ENCODE peak calls at places on chromosomes 3 and 15, in seven cellular contexts. L is astrocyte of the cerebellum, J is type B pancreatic cell, U is NCI-H1092, Q is left cardiac atrium, Y is left lung, G is GM23248. B is an unnamed sample.

GRCh38 chr15:32657198-32657886 is 15.8 kb downstream of the SCG5 start:
- DNase-seq in L (no peak), J (no peak), U (no peak), Q (no peak), Y (no peak), G (no peak), B (peak)

GRCh38 chr3:100045696-100046095 is 68.6 kb downstream of the FILIP1L start:
- DNase-seq in L (no peak), J (no peak), U (no peak), Q (peak), Y (peak), G (peak), B (peak)

GRCh38 chr15:25245801-25246622 is 192.8 kb downstream of the UBE3A start:
- DNase-seq in L (no peak), J (peak), U (no peak), Q (peak), Y (peak), G (no peak), B (no peak)

GRCh38 chr3:72258786-72259185 is 473.8 kb upstream of the PROK2 start:
- DNase-seq in L (no peak), J (no peak), U (peak), Q (no peak), Y (peak), G (no peak), B (no peak)

GRCh38 chr3:16741103-16741758 is 136.0 kb upstream of the DAZL start:
- DNase-seq in L (peak), J (no peak), U (no peak), Q (no peak), Y (no peak), G (peak), B (no peak)

GRCh38 chr3:33331414-33331813 is 54.2 kb downstream of the FBXL2 start:
- DNase-seq in L (no peak), J (no peak), U (no peak), Q (no peak), Y (no peak), G (peak), B (no peak)

GRCh38 chr15:45454825-45455224 is 67.7 kb downstream of the SLC30A4 start:
- DNase-seq in L (peak), J (no peak), U (no peak), Q (peak), Y (peak), G (peak), B (no peak)

GRCh38 chr3:149010966-149011365 is 19.6 kb downstream of the GYG1 start:
- DNase-seq in L (no peak), J (no peak), U (no peak), Q (no peak), Y (no peak), G (no peak), B (no peak)

GRCh38 chr15:88393719-88394519 is 73.3 kb downstream of the MRPL46 start:
- DNase-seq in L (no peak), J (no peak), U (no peak), Q (no peak), Y (no peak), G (peak), B (no peak)

GRCh38 chr3:45785626-45786150 is 10.6 kb downstream of the SLC6A20 start:
- DNase-seq in L (no peak), J (peak), U (no peak), Q (no peak), Y (no peak), G (no peak), B (no peak)

GRCh38 chr15:60633426-60633968 is 154.6 kb upstream of the ICE2 start:
- DNase-seq in L (no peak), J (no peak), U (no peak), Q (no peak), Y (no peak), G (no peak), B (no peak)

GRCh38 chr15:68700395-68701123 is 120.1 kb downstream of the ANP32A start:
- DNase-seq in L (peak), J (no peak), U (peak), Q (peak), Y (no peak), G (peak), B (peak)

GRCh38 chr3:32495609-32496008 is 7.0 kb downstream of the CMTM6 start:
- DNase-seq in L (no peak), J (no peak), U (no peak), Q (no peak), Y (peak), G (no peak), B (peak)

GRCh38 chr15:101578443-101578894 is 73.7 kb downstream of the TM2D3 start:
- DNase-seq in L (no peak), J (no peak), U (no peak), Q (no peak), Y (no peak), G (peak), B (peak)

GRCh38 chr15:72155021-72155621 is 36.9 kb downstream of the SENP8 start:
- DNase-seq in L (no peak), J (no peak), U (peak), Q (peak), Y (peak), G (peak), B (peak)

GRCh38 chr3:37945803-37946530 is 44.6 kb upstream of the VILL start:
- DNase-seq in L (no peak), J (no peak), U (no peak), Q (no peak), Y (peak), G (peak), B (peak)

GRCh38 chr3:78794431-78794830 is 973.4 kb downstream of the ROBO1 start:
- DNase-seq in L (no peak), J (no peak), U (no peak), Q (no peak), Y (no peak), G (no peak), B (no peak)

GRCh38 chr15:48794697-48795134 is 16.2 kb downstream of the CEP152 start:
- DNase-seq in L (no peak), J (no peak), U (no peak), Q (no peak), Y (no peak), G (peak), B (peak)

GRCh38 chr3:169945313-169945712 is 21.3 kb upstream of the SEC62 start:
- DNase-seq in L (no peak), J (no peak), U (no peak), Q (no peak), Y (no peak), G (peak), B (peak)

GRCh38 chr3:126107960-126108688 is 24.2 kb upstream of the SLC41A3 start:
- DNase-seq in L (no peak), J (peak), U (no peak), Q (no peak), Y (peak), G (peak), B (no peak)

GRCh38 chr3:142691527-142691926 is 32.3 kb upstream of the TRPC1 start:
- DNase-seq in L (no peak), J (no peak), U (no peak), Q (no peak), Y (no peak), G (no peak), B (no peak)

GRCh38 chr15:93028111-93028631 is 60.8 kb downstream of the RGMA start:
- DNase-seq in L (no peak), J (no peak), U (no peak), Q (no peak), Y (no peak), G (peak), B (no peak)

GRCh38 chr15:55970286-55970685 is 23.1 kb downstream of the NEDD4 start:
- DNase-seq in L (no peak), J (no peak), U (no peak), Q (no peak), Y (no peak), G (no peak), B (no peak)

GRCh38 chr15:63353887-63354286 is 27.8 kb downstream of the CA12 start:
- DNase-seq in L (no peak), J (no peak), U (no peak), Q (no peak), Y (no peak), G (no peak), B (no peak)

GRCh38 chr15:61115679-61116078 is 113.4 kb downstream of the RORA start:
- DNase-seq in L (peak), J (no peak), U (no peak), Q (no peak), Y (no peak), G (peak), B (peak)